ENCODE peak calls at places on chromosome 2, in seven cellular contexts. K, Q, V, U, O, S and F are unnamed samples.
A peak's percentile ranks its signal among the peaks of the same experiment; 100 is the strongest.

GRCh38 chr2:232013701-232014353 is 52.3 kb downstream of the DIS3L2 start:
- DNase-seq in K (peak; percentile 56), Q (no peak), V (peak; percentile 95), U (no peak), O (no peak), S (no peak), F (peak; percentile 86)

GRCh38 chr2:64019083-64019974 is at the start of gene VPS54:
- DNase-seq in K (peak; percentile 60), Q (peak; percentile 68), V (peak; percentile 58), U (peak; percentile 77), O (peak; percentile 59), S (peak; percentile 72), F (peak; percentile 50)

GRCh38 chr2:111946294-111947114 is 48.1 kb downstream of the MERTK start:
- DNase-seq in K (peak; percentile 99), Q (no peak), V (peak; percentile 91), U (no peak), O (peak; percentile 80), S (no peak), F (peak; percentile 96)

GRCh38 chr2:132721938-132722337 is 51.9 kb upstream of the LYPD1 start:
- DNase-seq in K (peak; percentile 8), Q (no peak), V (no peak), U (no peak), O (no peak), S (no peak), F (peak; percentile 4)

GRCh38 chr2:43464546-43464945 is 131.3 kb downstream of the THADA start:
- DNase-seq in K (no peak), Q (peak; percentile 25), V (no peak), U (no peak), O (no peak), S (no peak), F (peak; percentile 59)

GRCh38 chr2:31785876-31786275 is 205.1 kb upstream of the SRD5A2 start:
- DNase-seq in K (no peak), Q (no peak), V (no peak), U (no peak), O (no peak), S (no peak), F (no peak)

GRCh38 chr2:237213325-237214040 is 127.8 kb downstream of the COPS8 start:
- DNase-seq in K (peak; percentile 43), Q (peak; percentile 58), V (peak; percentile 89), U (no peak), O (peak; percentile 26), S (no peak), F (peak; percentile 28)

GRCh38 chr2:100876231-100876860 is 56.4 kb downstream of the NPAS2 start:
- DNase-seq in K (no peak), Q (no peak), V (peak; percentile 53), U (no peak), O (no peak), S (no peak), F (no peak)

GRCh38 chr2:66569321-66569851 is 134.5 kb downstream of the MEIS1 start:
- DNase-seq in K (no peak), Q (no peak), V (peak; percentile 69), U (no peak), O (no peak), S (peak; percentile 39), F (no peak)

GRCh38 chr2:206211657-206212255 is 52.1 kb downstream of the EEF1B2 start:
- DNase-seq in K (peak; percentile 82), Q (no peak), V (peak; percentile 9), U (no peak), O (no peak), S (no peak), F (peak; percentile 77)

GRCh38 chr2:223641062-223641461 is 38.9 kb upstream of the SCG2 start:
- DNase-seq in K (peak; percentile 31), Q (no peak), V (no peak), U (no peak), O (no peak), S (no peak), F (no peak)

GRCh38 chr2:216635701-216636541 is 2.7 kb downstream of the IGFBP2 start:
- DNase-seq in K (no peak), Q (no peak), V (no peak), U (no peak), O (peak; percentile 46), S (no peak), F (no peak)

GRCh38 chr2:172970660-172971059 is 105.0 kb upstream of the MAP3K20 start:
- DNase-seq in K (no peak), Q (no peak), V (no peak), U (no peak), O (no peak), S (no peak), F (no peak)

GRCh38 chr2:35415282-35415681 is 940.3 kb upstream of the CRIM1 start:
- DNase-seq in K (peak; percentile 4), Q (no peak), V (no peak), U (no peak), O (no peak), S (no peak), F (peak; percentile 21)

GRCh38 chr2:71919701-71920100 is 228.0 kb downstream of the CYP26B1 start:
- DNase-seq in K (no peak), Q (no peak), V (no peak), U (no peak), O (no peak), S (no peak), F (no peak)

GRCh38 chr2:195343942-195344530 is 313.0 kb upstream of the SLC39A10 start:
- DNase-seq in K (peak; percentile 41), Q (no peak), V (peak; percentile 40), U (no peak), O (no peak), S (no peak), F (no peak)

GRCh38 chr2:6874032-6874431 is 3.5 kb upstream of the RSAD2 start:
- DNase-seq in K (no peak), Q (no peak), V (no peak), U (no peak), O (no peak), S (no peak), F (no peak)

GRCh38 chr2:85978883-85979780 is 90.3 kb upstream of the ST3GAL5 start:
- DNase-seq in K (no peak), Q (no peak), V (no peak), U (no peak), O (peak; percentile 1), S (no peak), F (no peak)

GRCh38 chr2:203681978-203682377 is 24.5 kb upstream of the CD28 start:
- DNase-seq in K (peak; percentile 19), Q (no peak), V (no peak), U (no peak), O (no peak), S (no peak), F (peak; percentile 91)

DNA sequence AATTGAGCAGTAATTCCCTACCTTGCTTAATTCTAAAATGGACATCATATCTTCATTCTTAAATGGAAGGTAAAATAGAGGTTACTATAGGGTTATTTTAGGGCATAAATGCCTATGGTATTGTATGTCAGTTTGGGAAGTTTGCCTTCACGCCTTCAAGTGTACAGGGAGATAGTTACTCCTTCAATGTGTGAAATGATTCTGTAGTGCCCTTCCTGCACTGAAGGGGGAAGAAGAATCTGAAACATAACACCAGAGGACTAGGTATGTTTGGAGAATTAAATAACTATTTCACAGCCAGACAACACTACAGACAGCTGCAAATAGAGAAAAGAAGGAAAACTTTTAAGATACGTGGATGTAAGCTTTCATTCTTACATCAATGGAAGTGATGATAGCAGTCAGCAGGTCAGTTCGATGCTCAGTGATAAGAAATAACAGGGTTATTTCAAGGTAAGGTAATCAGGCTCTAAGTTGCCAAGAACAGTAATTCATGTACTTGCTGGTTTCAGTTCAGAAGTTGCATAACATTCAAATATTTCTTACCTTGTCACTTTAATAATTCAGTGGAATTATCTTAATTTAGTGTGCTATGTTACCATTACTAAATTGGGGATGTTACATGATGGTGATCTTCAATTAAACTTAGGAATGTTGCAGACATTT is 4.0 kb downstream of the PKP4 start:
- DNase-seq in K (peak; percentile 20), Q (no peak), V (peak; percentile 13), U (no peak), O (no peak), S (no peak), F (peak; percentile 42)
- TF ChIP-seq CTCF in K (peak; percentile 22), Q (peak; percentile 41), V (peak; percentile 17), U (no peak), O (no peak), S (peak; percentile 23), F (peak; percentile 29)

DNA sequence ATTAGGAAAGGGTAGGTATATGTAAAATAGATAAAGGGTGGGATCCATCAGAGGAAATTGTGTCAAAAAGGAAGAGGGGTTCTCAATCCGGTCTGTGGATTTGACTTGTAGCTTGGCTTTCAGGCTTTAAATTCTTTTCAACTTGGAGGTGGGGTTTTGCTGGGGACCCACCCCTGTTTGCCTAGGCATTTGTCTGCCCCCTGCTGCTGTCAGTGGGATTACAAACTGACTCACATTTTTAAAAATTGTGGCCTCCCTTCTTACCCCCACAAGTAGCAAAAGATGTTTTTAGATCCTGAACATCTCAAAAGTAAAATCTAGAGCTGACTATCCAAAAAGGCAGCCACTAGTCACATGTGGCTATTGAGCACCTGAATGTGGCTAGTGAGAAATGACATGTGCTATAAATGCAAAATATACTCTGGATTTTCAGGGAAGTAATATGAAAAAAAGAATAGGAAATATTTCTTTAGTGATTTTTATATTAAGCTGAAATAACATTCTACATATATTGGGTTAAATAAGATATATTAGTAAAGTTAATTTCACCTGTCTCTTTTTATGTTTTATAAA is 178.9 kb downstream of the GFPT1 start:
- DNase-seq in K (peak; percentile 18), Q (no peak), V (no peak), U (no peak), O (no peak), S (no peak), F (peak; percentile 6)
- TF ChIP-seq CTCF in K (peak; percentile 42), Q (no peak), V (peak; percentile 26), U (no peak), O (no peak), S (peak; percentile 26), F (peak; percentile 11)

GRCh38 chr2:166104084-166104483 is 23.7 kb downstream of the SCN1A start:
- DNase-seq in K (no peak), Q (no peak), V (no peak), U (no peak), O (no peak), S (no peak), F (no peak)

GRCh38 chr2:166104773-166105172 is 23.0 kb downstream of the SCN1A start:
- DNase-seq in K (no peak), Q (no peak), V (no peak), U (no peak), O (no peak), S (no peak), F (no peak)

GRCh38 chr2:166112193-166112605 is 15.6 kb downstream of the SCN1A start:
- DNase-seq in K (peak; percentile 76), Q (no peak), V (peak; percentile 9), U (no peak), O (no peak), S (no peak), F (peak; percentile 33)

DNA sequence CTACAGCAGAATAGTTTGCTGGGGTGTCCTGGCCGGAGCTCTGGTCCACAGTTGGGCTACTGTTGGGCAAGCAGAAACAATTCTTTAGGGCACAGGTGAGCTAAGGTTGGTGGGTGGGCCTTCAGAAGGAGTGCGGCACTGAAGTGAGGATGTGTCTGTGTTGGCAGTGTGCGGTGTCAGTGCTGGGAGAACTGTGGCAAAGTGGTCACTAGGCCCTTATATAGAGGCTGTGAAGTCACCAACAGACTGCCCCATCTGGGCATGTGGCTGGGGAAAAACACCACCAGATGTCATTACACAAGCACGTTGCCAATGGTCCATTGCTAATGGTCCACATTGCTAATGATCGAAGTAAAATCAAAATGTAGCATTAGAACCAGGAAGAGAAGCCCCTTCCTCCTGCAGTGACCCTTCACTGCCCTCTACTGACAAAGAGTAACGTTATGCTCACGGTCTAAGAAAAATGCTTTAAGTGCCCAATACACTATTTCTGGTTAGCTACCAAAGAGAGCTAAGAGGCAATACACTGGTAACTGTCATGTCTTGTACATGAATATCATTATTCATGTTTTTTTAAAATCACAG is 21.3 kb downstream of the SCN1A start:
- DNase-seq in K (peak; percentile 37), Q (no peak), V (peak; percentile 12), U (no peak), O (no peak), S (peak; percentile 17), F (peak; percentile 31)
- TF ChIP-seq CTCF in K (peak; percentile 63), Q (no peak), V (peak; percentile 49), U (peak; percentile 30), O (no peak), S (peak; percentile 55), F (no peak)

GRCh38 chr2:238267884-238268680 is 20.3 kb downstream of the PER2 start:
- DNase-seq in K (no peak), Q (no peak), V (no peak), U (no peak), O (no peak), S (no peak), F (peak; percentile 12)
- TF ChIP-seq CTCF in K (peak; percentile 28), Q (no peak), V (no peak), U (no peak), O (no peak), S (no peak), F (peak; percentile 13)